ENCODE peak calls at places on chromosomes 2 and 18, in four cellular contexts. One of them, this sample, is unnamed.

GRCh38 chr18:55241016-55241415 is 281.8 kb upstream of the CCDC68 start:
- DNase-seq in IMR-90: no peak
- DNase-seq in mesendoderm: no peak
- DNase-seq in H1: no peak
- DNase-seq in this sample: no peak

GRCh38 chr2:213229814-213230213 is 54.5 kb upstream of the SPAG16 start:
- DNase-seq in IMR-90: peak
- DNase-seq in mesendoderm: no peak
- DNase-seq in H1: no peak
- DNase-seq in this sample: no peak

GRCh38 chr2:172806426-172807008 is 70.9 kb downstream of the RAPGEF4 start:
- DNase-seq in IMR-90: peak
- DNase-seq in mesendoderm: peak
- DNase-seq in H1: no peak
- DNase-seq in this sample: no peak

GRCh38 chr2:6881516-6881915 is 3.9 kb downstream of the RSAD2 start:
- DNase-seq in IMR-90: no peak
- DNase-seq in mesendoderm: no peak
- DNase-seq in H1: no peak
- DNase-seq in this sample: no peak

GRCh38 chr18:57737661-57738060 is 65.5 kb downstream of the ATP8B1 start:
- DNase-seq in IMR-90: peak
- DNase-seq in mesendoderm: no peak
- DNase-seq in H1: no peak
- DNase-seq in this sample: no peak

GRCh38 chr2:162070228-162070918 is 3.6 kb downstream of the DPP4 start:
- DNase-seq in IMR-90: no peak
- DNase-seq in mesendoderm: peak
- DNase-seq in H1: no peak
- DNase-seq in this sample: no peak

GRCh38 chr2:99701503-99701902 is 211.7 kb upstream of the REV1 start:
- DNase-seq in IMR-90: peak
- DNase-seq in mesendoderm: no peak
- DNase-seq in H1: no peak
- DNase-seq in this sample: no peak

GRCh38 chr2:178306351-178307073 is 112.2 kb downstream of the OSBPL6 start:
- DNase-seq in IMR-90: peak
- DNase-seq in mesendoderm: peak
- DNase-seq in H1: peak
- DNase-seq in this sample: peak

GRCh38 chr18:22422909-22423548 is 5.3 kb upstream of the CTAGE1 start:
- DNase-seq in IMR-90: peak
- DNase-seq in mesendoderm: no peak
- DNase-seq in H1: no peak
- DNase-seq in this sample: no peak

GRCh38 chr2:10149684-10150083 is 27.1 kb downstream of the RRM2 start:
- DNase-seq in IMR-90: no peak
- DNase-seq in mesendoderm: peak
- DNase-seq in H1: no peak
- DNase-seq in this sample: no peak

GRCh38 chr18:11963991-11964484 is 17.3 kb upstream of the IMPA2 start:
- DNase-seq in IMR-90: peak
- DNase-seq in mesendoderm: peak
- DNase-seq in H1: no peak
- DNase-seq in this sample: no peak

GRCh38 chr2:158482594-158482993 is 25.8 kb downstream of the PKP4 start:
- DNase-seq in IMR-90: peak
- DNase-seq in mesendoderm: peak
- DNase-seq in H1: no peak
- DNase-seq in this sample: no peak

GRCh38 chr2:89850481-89850880 is 1159.0 kb downstream of the RPIA start:
- DNase-seq in IMR-90: no peak
- DNase-seq in mesendoderm: no peak
- DNase-seq in H1: no peak
- DNase-seq in this sample: no peak

GRCh38 chr18:24459772-24460171 is 665 bp upstream of the HRH4 start:
- DNase-seq in IMR-90: no peak
- DNase-seq in mesendoderm: no peak
- DNase-seq in H1: no peak
- DNase-seq in this sample: no peak

GRCh38 chr2:29064746-29065478 is 9.4 kb downstream of the PCARE start:
- DNase-seq in IMR-90: no peak
- DNase-seq in mesendoderm: no peak
- DNase-seq in H1: no peak
- DNase-seq in this sample: no peak

GRCh38 chr2:237901932-237902846 is 42.8 kb downstream of the RAMP1 start:
- DNase-seq in IMR-90: no peak
- DNase-seq in mesendoderm: peak
- DNase-seq in H1: no peak
- DNase-seq in this sample: peak

GRCh38 chr2:65392609-65393008 is 39.8 kb downstream of the SPRED2 start:
- DNase-seq in IMR-90: no peak
- DNase-seq in mesendoderm: no peak
- DNase-seq in H1: no peak
- DNase-seq in this sample: no peak
- H3K56ac ChIP-seq in IMR-90: no peak
- H3K56ac ChIP-seq in mesendoderm: no peak
- H3K56ac ChIP-seq in H1: no peak
- H3K56ac ChIP-seq in this sample: no peak

GRCh38 chr18:44569391-44570055 is 111.2 kb upstream of the SETBP1 start:
- DNase-seq in IMR-90: no peak
- DNase-seq in mesendoderm: peak
- DNase-seq in H1: no peak
- DNase-seq in this sample: no peak

GRCh38 chr18:44568343-44568742 is 112.3 kb upstream of the SETBP1 start:
- DNase-seq in IMR-90: no peak
- DNase-seq in mesendoderm: no peak
- DNase-seq in H1: no peak
- DNase-seq in this sample: no peak

GRCh38 chr18:44568986-44569385 is 111.7 kb upstream of the SETBP1 start:
- DNase-seq in IMR-90: no peak
- DNase-seq in mesendoderm: peak
- DNase-seq in H1: no peak
- DNase-seq in this sample: no peak

GRCh38 chr18:44564922-44565321 is 115.8 kb upstream of the SETBP1 start:
- DNase-seq in IMR-90: peak
- DNase-seq in mesendoderm: peak
- DNase-seq in H1: no peak
- DNase-seq in this sample: no peak
- H2BK15ac ChIP-seq in IMR-90: no peak
- H2BK15ac ChIP-seq in mesendoderm: no peak
- H2BK15ac ChIP-seq in H1: no peak
- H2BK15ac ChIP-seq in this sample: no peak

DNA sequence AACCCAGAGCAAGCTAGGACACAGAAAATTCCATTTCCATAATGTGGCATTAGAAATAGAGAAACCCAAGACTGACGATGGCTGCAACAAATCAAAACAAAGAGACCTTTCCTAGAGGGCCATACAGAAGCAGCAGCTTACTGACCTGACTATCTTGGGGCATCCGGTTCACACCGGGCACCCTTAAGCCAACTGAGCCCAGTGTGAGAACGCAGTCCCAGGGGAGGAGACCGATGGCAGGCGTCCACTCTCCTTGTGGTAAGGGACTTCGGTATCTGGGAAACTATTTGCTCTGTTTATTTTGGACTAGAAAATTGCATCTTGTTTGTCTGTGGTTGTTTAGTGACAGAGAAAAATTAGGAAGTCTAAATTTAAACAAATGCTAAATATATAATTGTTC is 244.8 kb upstream of the COPS8 start:
- DNase-seq in IMR-90: no peak
- DNase-seq in mesendoderm: no peak
- DNase-seq in H1: no peak
- DNase-seq in this sample: no peak
- H3K56ac ChIP-seq in IMR-90: no peak
- H3K56ac ChIP-seq in mesendoderm: no peak
- H3K56ac ChIP-seq in H1: no peak
- H3K56ac ChIP-seq in this sample: no peak

GRCh38 chr2:219298759-219299371 is 10.3 kb downstream of the PTPRN start:
- DNase-seq in IMR-90: peak
- DNase-seq in mesendoderm: peak
- DNase-seq in H1: no peak
- DNase-seq in this sample: peak

GRCh38 chr2:219297766-219298456 is 11.3 kb downstream of the PTPRN start:
- DNase-seq in IMR-90: no peak
- DNase-seq in mesendoderm: no peak
- DNase-seq in H1: no peak
- DNase-seq in this sample: no peak

GRCh38 chr2:219294356-219295351 is 14.5 kb downstream of the PTPRN start:
- DNase-seq in IMR-90: peak
- DNase-seq in mesendoderm: peak
- DNase-seq in H1: peak
- DNase-seq in this sample: peak

GRCh38 chr2:219296142-219296541 is 13.1 kb downstream of the PTPRN start:
- DNase-seq in IMR-90: no peak
- DNase-seq in mesendoderm: no peak
- DNase-seq in H1: no peak
- DNase-seq in this sample: no peak

DNA sequence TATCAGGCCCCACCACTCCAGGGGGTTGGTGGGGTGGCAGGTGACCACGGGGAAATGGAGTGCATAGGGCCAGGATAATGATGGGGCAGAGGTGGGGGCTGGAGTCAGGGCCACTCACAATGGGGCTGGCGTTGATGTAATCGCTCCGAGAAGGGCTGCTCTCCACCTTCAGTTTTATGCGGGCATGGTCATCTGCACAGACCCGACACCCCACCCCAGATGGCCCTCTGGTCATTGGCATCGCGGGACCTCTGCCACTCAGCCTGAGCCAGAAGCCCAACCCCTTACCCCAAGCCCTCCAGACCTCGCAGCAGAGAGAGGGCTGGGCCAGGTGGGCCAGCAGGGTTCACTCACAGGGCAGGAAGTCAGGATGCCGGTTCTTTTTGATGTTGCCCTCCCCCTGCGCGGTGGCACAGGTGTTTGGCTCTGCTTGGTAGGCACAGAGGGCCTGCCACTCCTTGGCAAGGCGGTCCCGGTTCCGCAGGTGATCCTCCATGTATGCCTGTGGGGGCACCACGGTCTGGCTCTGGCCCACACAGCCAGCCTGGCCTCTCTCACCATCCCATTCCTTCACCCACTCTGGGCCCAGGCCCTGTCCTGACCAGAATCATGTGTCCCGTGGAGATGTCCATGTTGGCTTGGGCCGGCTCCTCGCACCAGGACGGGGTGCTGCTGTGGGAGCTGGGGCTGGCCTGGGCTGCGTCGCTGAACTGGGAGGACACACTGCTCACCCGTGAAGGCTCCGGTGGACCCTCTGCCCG is 12.4 kb downstream of the PTPRN start:
- DNase-seq in IMR-90: no peak
- DNase-seq in mesendoderm: no peak
- DNase-seq in H1: no peak
- DNase-seq in this sample: no peak
- H2BK15ac ChIP-seq in IMR-90: no peak
- H2BK15ac ChIP-seq in mesendoderm: no peak
- H2BK15ac ChIP-seq in H1: no peak
- H2BK15ac ChIP-seq in this sample: no peak

GRCh38 chr18:50091495-50092249 is 103.3 kb downstream of the MYO5B start:
- DNase-seq in IMR-90: no peak
- DNase-seq in mesendoderm: no peak
- DNase-seq in H1: no peak
- DNase-seq in this sample: no peak
- H3K56ac ChIP-seq in IMR-90: no peak
- H3K56ac ChIP-seq in mesendoderm: no peak
- H3K56ac ChIP-seq in H1: no peak
- H3K56ac ChIP-seq in this sample: no peak

This sample was measured in H9.